ENCODE peak calls at places on chromosomes 6 and 20, in nine cellular contexts. Q is left lung; Z is effector memory CD8-positive, alpha-beta T cell; P is lower lobe of right lung; X is GM04504; A is NCI-H1436; W is RWPE1; M is effector CD4-positive, alpha-beta T cell; B is ELF-1. K is an unnamed sample.

GRCh38 chr6:132257561-132257960 is 143.7 kb downstream of the MOXD1 start:
- DNase-seq in Q (no peak), Z (no peak), P (no peak), X (no peak), A (no peak), W (no peak), M (no peak), B (no peak), K (no peak)

GRCh38 chr6:80520195-80520594 is 413.7 kb downstream of the BCKDHB start:
- DNase-seq in Q (no peak), Z (no peak), P (no peak), X (peak; percentile 47), A (no peak), W (no peak), M (no peak), B (no peak), K (no peak)

GRCh38 chr6:138105880-138106664 is 1.1 kb downstream of the PERP start:
- DNase-seq in Q (no peak), Z (no peak), P (no peak), X (no peak), A (no peak), W (peak; percentile 36), M (no peak), B (peak; percentile 75), K (no peak)

GRCh38 chr20:25856256-25856884 is 159.7 kb upstream of the ZNF337 start:
- DNase-seq in Q (no peak), Z (no peak), P (peak; percentile 39), X (no peak), A (no peak), W (no peak), M (no peak), B (no peak), K (peak; percentile 59)

GRCh38 chr6:129701721-129702455 is 8.1 kb downstream of the ARHGAP18 start:
- DNase-seq in Q (no peak), Z (no peak), P (no peak), X (peak; percentile 52), A (no peak), W (no peak), M (no peak), B (no peak), K (no peak)

GRCh38 chr20:53750827-53751393 is 157.3 kb upstream of the ZNF217 start:
- DNase-seq in Q (no peak), Z (peak; percentile 33), P (no peak), X (peak; percentile 87), A (no peak), W (no peak), M (no peak), B (peak; percentile 41), K (no peak)

GRCh38 chr6:156877126-156877863 is 100.1 kb downstream of the ARID1B start:
- DNase-seq in Q (no peak), Z (no peak), P (no peak), X (no peak), A (no peak), W (no peak), M (no peak), B (no peak), K (no peak)

GRCh38 chr6:132797975-132798819 is at the start of gene SLC18B1:
- DNase-seq in Q (peak; percentile 76), Z (peak; percentile 22), P (peak; percentile 79), X (no peak), A (peak; percentile 27), W (peak; percentile 60), M (peak; percentile 55), B (peak; percentile 43), K (no peak)

GRCh38 chr20:39269031-39269461 is 306.9 kb downstream of the DHX35 start:
- DNase-seq in Q (peak; percentile 36), Z (peak; percentile 3), P (peak; percentile 54), X (no peak), A (peak; percentile 10), W (peak; percentile 66), M (no peak), B (peak; percentile 86), K (no peak)

GRCh38 chr6:46044876-46045617 is 29.4 kb upstream of the CLIC5 start:
- DNase-seq in Q (peak; percentile 50), Z (no peak), P (no peak), X (peak; percentile 50), A (no peak), W (peak; percentile 87), M (no peak), B (no peak), K (no peak)

GRCh38 chr6:15608406-15608805 is 54.4 kb downstream of the DTNBP1 start:
- DNase-seq in Q (no peak), Z (no peak), P (no peak), X (peak; percentile 77), A (no peak), W (peak; percentile 82), M (no peak), B (peak; percentile 15), K (no peak)

GRCh38 chr6:157764346-157765068 is 58.5 kb upstream of the SNX9 start:
- DNase-seq in Q (peak; percentile 94), Z (peak; percentile 60), P (peak; percentile 80), X (peak; percentile 100), A (no peak), W (peak; percentile 89), M (peak; percentile 87), B (peak; percentile 81), K (no peak)

GRCh38 chr6:52496609-52497008 is 76.5 kb downstream of the EFHC1 start:
- DNase-seq in Q (no peak), Z (no peak), P (no peak), X (no peak), A (no peak), W (no peak), M (no peak), B (no peak), K (no peak)

GRCh38 chr6:45212976-45213375 is 115.2 kb upstream of the RUNX2 start:
- DNase-seq in Q (no peak), Z (no peak), P (no peak), X (no peak), A (no peak), W (no peak), M (no peak), B (no peak), K (no peak)

GRCh38 chr20:36070451-36070850 is 84.1 kb upstream of the EPB41L1 start:
- DNase-seq in Q (no peak), Z (no peak), P (no peak), X (no peak), A (no peak), W (no peak), M (no peak), B (peak; percentile 87), K (no peak)

GRCh38 chr20:53163486-53163885 is 191.3 kb downstream of the TSHZ2 start:
- DNase-seq in Q (no peak), Z (no peak), P (no peak), X (no peak), A (no peak), W (no peak), M (no peak), B (no peak), K (no peak)

GRCh38 chr6:82017773-82018172 is 229.8 kb downstream of the IBTK start:
- DNase-seq in Q (no peak), Z (no peak), P (no peak), X (no peak), A (no peak), W (no peak), M (no peak), B (no peak), K (no peak)

GRCh38 chr20:19886666-19887288 is 128.7 kb downstream of the RIN2 start:
- DNase-seq in Q (no peak), Z (no peak), P (no peak), X (no peak), A (no peak), W (peak; percentile 62), M (no peak), B (no peak), K (no peak)

GRCh38 chr6:7568021-7568420 is 22.0 kb upstream of the SNRNP48 start:
- DNase-seq in Q (no peak), Z (no peak), P (no peak), X (peak; percentile 50), A (no peak), W (no peak), M (no peak), B (no peak), K (no peak)

GRCh38 chr20:20491110-20491783 is 123.3 kb downstream of the INSM1 start:
- DNase-seq in Q (no peak), Z (no peak), P (no peak), X (peak; percentile 4), A (no peak), W (no peak), M (no peak), B (no peak), K (no peak)

GRCh38 chr20:40678286-40678835 is 10.7 kb downstream of the MAFB start:
- DNase-seq in Q (no peak), Z (no peak), P (no peak), X (no peak), A (no peak), W (no peak), M (no peak), B (no peak), K (no peak)

GRCh38 chr6:73566954-73567591 is 46.2 kb upstream of the EEF1A1 start:
- DNase-seq in Q (peak; percentile 73), Z (no peak), P (peak; percentile 75), X (peak; percentile 72), A (no peak), W (no peak), M (no peak), B (peak; percentile 41), K (no peak)

GRCh38 chr20:48155231-48155630 is 369.9 kb upstream of the SULF2 start:
- DNase-seq in Q (no peak), Z (no peak), P (no peak), X (no peak), A (no peak), W (no peak), M (no peak), B (no peak), K (no peak)

K was measured in chondrocyte.